ENCODE peak calls at places on chromosomes 5 and 9, in nine cellular contexts. One of them, this sample, is unnamed.

GRCh38 chr9:21789541-21790037 is 12.8 kb upstream of the MTAP start:
- DNase-seq in ovary: peak; percentile 57
- DNase-seq in aorta: no peak
- DNase-seq in mesendoderm: peak; percentile 88
- DNase-seq in IMR-90: peak; percentile 95
- DNase-seq in heart left ventricle: no peak
- DNase-seq in thoracic aorta: no peak
- DNase-seq in brain microvascular endothelial cell: peak; percentile 73
- DNase-seq in effector memory CD4-positive, alpha-beta T cell: peak; percentile 16
- DNase-seq in this sample: peak; percentile 87

GRCh38 chr9:98484218-98484617 is 224.5 kb downstream of the GABBR2 start:
- DNase-seq in ovary: no peak
- DNase-seq in aorta: peak; percentile 36
- DNase-seq in mesendoderm: peak; percentile 56
- DNase-seq in IMR-90: peak; percentile 54
- DNase-seq in heart left ventricle: no peak
- DNase-seq in thoracic aorta: no peak
- DNase-seq in brain microvascular endothelial cell: no peak
- DNase-seq in effector memory CD4-positive, alpha-beta T cell: no peak
- DNase-seq in this sample: no peak

GRCh38 chr9:78821126-78821822 is 524.3 kb downstream of the PSAT1 start:
- DNase-seq in ovary: no peak
- DNase-seq in aorta: no peak
- DNase-seq in mesendoderm: peak; percentile 62
- DNase-seq in IMR-90: peak; percentile 42
- DNase-seq in heart left ventricle: no peak
- DNase-seq in thoracic aorta: no peak
- DNase-seq in brain microvascular endothelial cell: peak; percentile 12
- DNase-seq in effector memory CD4-positive, alpha-beta T cell: no peak
- DNase-seq in this sample: peak; percentile 2

GRCh38 chr5:90747693-90748092 is 189.1 kb downstream of the ADGRV1 start:
- DNase-seq in ovary: no peak
- DNase-seq in aorta: no peak
- DNase-seq in mesendoderm: peak; percentile 75
- DNase-seq in IMR-90: no peak
- DNase-seq in heart left ventricle: no peak
- DNase-seq in thoracic aorta: no peak
- DNase-seq in brain microvascular endothelial cell: no peak
- DNase-seq in effector memory CD4-positive, alpha-beta T cell: no peak
- DNase-seq in this sample: no peak

GRCh38 chr5:42454216-42454995 is 31.2 kb downstream of the GHR start:
- DNase-seq in ovary: no peak
- DNase-seq in aorta: no peak
- DNase-seq in mesendoderm: no peak
- DNase-seq in IMR-90: no peak
- DNase-seq in heart left ventricle: peak; percentile 61
- DNase-seq in thoracic aorta: no peak
- DNase-seq in brain microvascular endothelial cell: no peak
- DNase-seq in effector memory CD4-positive, alpha-beta T cell: no peak
- DNase-seq in this sample: no peak

GRCh38 chr9:1837453-1838084 is 177.6 kb upstream of the SMARCA2 start:
- DNase-seq in ovary: no peak
- DNase-seq in aorta: no peak
- DNase-seq in mesendoderm: peak; percentile 84
- DNase-seq in IMR-90: peak; percentile 1
- DNase-seq in heart left ventricle: no peak
- DNase-seq in thoracic aorta: no peak
- DNase-seq in brain microvascular endothelial cell: no peak
- DNase-seq in effector memory CD4-positive, alpha-beta T cell: no peak
- DNase-seq in this sample: peak; percentile 22

GRCh38 chr5:158819840-158820620 is 279.7 kb downstream of the EBF1 start:
- DNase-seq in ovary: no peak
- DNase-seq in aorta: no peak
- DNase-seq in mesendoderm: no peak
- DNase-seq in IMR-90: peak; percentile 33
- DNase-seq in heart left ventricle: no peak
- DNase-seq in thoracic aorta: no peak
- DNase-seq in brain microvascular endothelial cell: peak; percentile 77
- DNase-seq in effector memory CD4-positive, alpha-beta T cell: no peak
- DNase-seq in this sample: no peak

GRCh38 chr5:137923856-137924255 is 34.6 kb downstream of the PKD2L2 start:
- DNase-seq in ovary: no peak
- DNase-seq in aorta: no peak
- DNase-seq in mesendoderm: peak; percentile 45
- DNase-seq in IMR-90: peak; percentile 48
- DNase-seq in heart left ventricle: no peak
- DNase-seq in thoracic aorta: no peak
- DNase-seq in brain microvascular endothelial cell: no peak
- DNase-seq in effector memory CD4-positive, alpha-beta T cell: no peak
- DNase-seq in this sample: no peak

GRCh38 chr5:17373406-17374110 is 124.5 kb upstream of the TAF11L2 start:
- DNase-seq in ovary: no peak
- DNase-seq in aorta: no peak
- DNase-seq in mesendoderm: no peak
- DNase-seq in IMR-90: no peak
- DNase-seq in heart left ventricle: no peak
- DNase-seq in thoracic aorta: no peak
- DNase-seq in brain microvascular endothelial cell: no peak
- DNase-seq in effector memory CD4-positive, alpha-beta T cell: no peak
- DNase-seq in this sample: no peak

GRCh38 chr5:127229185-127229889 is 61.3 kb upstream of the MEGF10 start:
- DNase-seq in ovary: peak; percentile 22
- DNase-seq in aorta: peak; percentile 82
- DNase-seq in mesendoderm: peak; percentile 57
- DNase-seq in IMR-90: peak; percentile 6
- DNase-seq in heart left ventricle: peak; percentile 81
- DNase-seq in thoracic aorta: peak; percentile 4
- DNase-seq in brain microvascular endothelial cell: no peak
- DNase-seq in effector memory CD4-positive, alpha-beta T cell: peak; percentile 3
- DNase-seq in this sample: peak; percentile 23

GRCh38 chr9:137021574-137021978 is 6.5 kb downstream of the ABCA2 start:
- DNase-seq in ovary: no peak
- DNase-seq in aorta: no peak
- DNase-seq in mesendoderm: no peak
- DNase-seq in IMR-90: no peak
- DNase-seq in heart left ventricle: no peak
- DNase-seq in thoracic aorta: no peak
- DNase-seq in brain microvascular endothelial cell: no peak
- DNase-seq in effector memory CD4-positive, alpha-beta T cell: no peak
- DNase-seq in this sample: no peak

GRCh38 chr5:36576721-36577120 is 29.7 kb upstream of the SLC1A3 start:
- DNase-seq in ovary: no peak
- DNase-seq in aorta: no peak
- DNase-seq in mesendoderm: no peak
- DNase-seq in IMR-90: no peak
- DNase-seq in heart left ventricle: no peak
- DNase-seq in thoracic aorta: no peak
- DNase-seq in brain microvascular endothelial cell: no peak
- DNase-seq in effector memory CD4-positive, alpha-beta T cell: no peak
- DNase-seq in this sample: no peak

GRCh38 chr9:121021294-121021693 is 28.8 kb downstream of the C5 start:
- DNase-seq in ovary: no peak
- DNase-seq in aorta: no peak
- DNase-seq in mesendoderm: no peak
- DNase-seq in IMR-90: no peak
- DNase-seq in heart left ventricle: no peak
- DNase-seq in thoracic aorta: no peak
- DNase-seq in brain microvascular endothelial cell: no peak
- DNase-seq in effector memory CD4-positive, alpha-beta T cell: no peak
- DNase-seq in this sample: no peak

GRCh38 chr5:105752801-105753200 is 1917.9 kb downstream of the EFNA5 start:
- DNase-seq in ovary: no peak
- DNase-seq in aorta: no peak
- DNase-seq in mesendoderm: no peak
- DNase-seq in IMR-90: peak; percentile 50
- DNase-seq in heart left ventricle: no peak
- DNase-seq in thoracic aorta: no peak
- DNase-seq in brain microvascular endothelial cell: peak; percentile 18
- DNase-seq in effector memory CD4-positive, alpha-beta T cell: no peak
- DNase-seq in this sample: no peak

GRCh38 chr5:168467755-168468280 is 18.5 kb upstream of the RARS1 start:
- DNase-seq in ovary: no peak
- DNase-seq in aorta: no peak
- DNase-seq in mesendoderm: no peak
- DNase-seq in IMR-90: no peak
- DNase-seq in heart left ventricle: no peak
- DNase-seq in thoracic aorta: no peak
- DNase-seq in brain microvascular endothelial cell: no peak
- DNase-seq in effector memory CD4-positive, alpha-beta T cell: no peak
- DNase-seq in this sample: no peak

GRCh38 chr5:133119233-133119711 is 67.5 kb downstream of the HSPA4 start:
- DNase-seq in ovary: no peak
- DNase-seq in aorta: no peak
- DNase-seq in mesendoderm: no peak
- DNase-seq in IMR-90: no peak
- DNase-seq in heart left ventricle: no peak
- DNase-seq in thoracic aorta: no peak
- DNase-seq in brain microvascular endothelial cell: no peak
- DNase-seq in effector memory CD4-positive, alpha-beta T cell: no peak
- DNase-seq in this sample: no peak

DNA sequence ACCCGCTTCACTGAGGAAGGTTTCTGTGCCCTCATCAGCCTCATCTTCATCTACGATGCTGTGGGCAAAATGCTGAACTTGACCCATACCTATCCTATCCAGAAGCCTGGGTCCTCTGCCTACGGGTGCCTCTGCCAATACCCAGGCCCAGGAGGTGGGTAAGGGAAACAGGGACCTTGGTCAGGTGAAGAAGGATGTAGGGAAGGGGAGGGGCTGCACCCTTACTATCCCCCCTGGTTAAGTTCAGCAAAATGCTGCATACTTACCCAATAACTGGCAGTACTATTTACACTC is 4.4 kb downstream of the SLC4A9 start:
- DNase-seq in ovary: no peak
- DNase-seq in aorta: no peak
- DNase-seq in mesendoderm: no peak
- DNase-seq in IMR-90: no peak
- DNase-seq in heart left ventricle: no peak
- DNase-seq in thoracic aorta: no peak
- DNase-seq in brain microvascular endothelial cell: no peak
- DNase-seq in effector memory CD4-positive, alpha-beta T cell: no peak
- DNase-seq in this sample: no peak
- H3K27me3 ChIP-seq in ovary: no peaks in the 10 kb centered on the region
- H3K27me3 ChIP-seq in aorta: no peaks in the 10 kb centered on the region
- H3K27me3 ChIP-seq in mesendoderm: no peaks in the 10 kb centered on the region
- H3K27me3 ChIP-seq in IMR-90: peaks cover 18% of the 10 kb centered on the region
- H3K27me3 ChIP-seq in heart left ventricle: no peaks in the 10 kb centered on the region
- H3K27me3 ChIP-seq in thoracic aorta: no peaks in the 10 kb centered on the region
- H3K27me3 ChIP-seq in brain microvascular endothelial cell: no peaks in the 10 kb centered on the region
- H3K27me3 ChIP-seq in effector memory CD4-positive, alpha-beta T cell: no peaks in the 10 kb centered on the region
- H3K27me3 ChIP-seq in this sample: no peaks in the 10 kb centered on the region

GRCh38 chr9:131439224-131439623 is 45.3 kb downstream of the PRRC2B start:
- DNase-seq in ovary: no peak
- DNase-seq in aorta: no peak
- DNase-seq in mesendoderm: no peak
- DNase-seq in IMR-90: no peak
- DNase-seq in heart left ventricle: no peak
- DNase-seq in thoracic aorta: no peak
- DNase-seq in brain microvascular endothelial cell: no peak
- DNase-seq in effector memory CD4-positive, alpha-beta T cell: no peak
- DNase-seq in this sample: no peak

GRCh38 chr9:131436865-131437271 is 43.0 kb downstream of the PRRC2B start:
- DNase-seq in ovary: no peak
- DNase-seq in aorta: no peak
- DNase-seq in mesendoderm: no peak
- DNase-seq in IMR-90: no peak
- DNase-seq in heart left ventricle: no peak
- DNase-seq in thoracic aorta: no peak
- DNase-seq in brain microvascular endothelial cell: no peak
- DNase-seq in effector memory CD4-positive, alpha-beta T cell: no peak
- DNase-seq in this sample: no peak

GRCh38 chr9:131441441-131441840 is 47.6 kb downstream of the PRRC2B start:
- DNase-seq in ovary: no peak
- DNase-seq in aorta: no peak
- DNase-seq in mesendoderm: no peak
- DNase-seq in IMR-90: no peak
- DNase-seq in heart left ventricle: no peak
- DNase-seq in thoracic aorta: no peak
- DNase-seq in brain microvascular endothelial cell: no peak
- DNase-seq in effector memory CD4-positive, alpha-beta T cell: no peak
- DNase-seq in this sample: no peak

GRCh38 chr9:131436386-131436785 is 42.5 kb downstream of the PRRC2B start:
- DNase-seq in ovary: no peak
- DNase-seq in aorta: peak; percentile 81
- DNase-seq in mesendoderm: no peak
- DNase-seq in IMR-90: no peak
- DNase-seq in heart left ventricle: peak; percentile 86
- DNase-seq in thoracic aorta: no peak
- DNase-seq in brain microvascular endothelial cell: peak; percentile 34
- DNase-seq in effector memory CD4-positive, alpha-beta T cell: no peak
- DNase-seq in this sample: no peak

GRCh38 chr9:131438190-131438589 is 44.3 kb downstream of the PRRC2B start:
- DNase-seq in ovary: no peak
- DNase-seq in aorta: no peak
- DNase-seq in mesendoderm: no peak
- DNase-seq in IMR-90: no peak
- DNase-seq in heart left ventricle: no peak
- DNase-seq in thoracic aorta: no peak
- DNase-seq in brain microvascular endothelial cell: no peak
- DNase-seq in effector memory CD4-positive, alpha-beta T cell: no peak
- DNase-seq in this sample: no peak
- H3K4me3 ChIP-seq in ovary: no peak overlapping the region
- H3K4me3 ChIP-seq in aorta: no peak overlapping the region
- H3K4me3 ChIP-seq in mesendoderm: no peak overlapping the region
- H3K4me3 ChIP-seq in IMR-90: no peak overlapping the region
- H3K4me3 ChIP-seq in heart left ventricle: no peak overlapping the region
- H3K4me3 ChIP-seq in thoracic aorta: no peak overlapping the region
- H3K4me3 ChIP-seq in brain microvascular endothelial cell: no peak overlapping the region
- H3K4me3 ChIP-seq in effector memory CD4-positive, alpha-beta T cell: no peak overlapping the region
- H3K4me3 ChIP-seq in this sample: no peak overlapping the region

DNA sequence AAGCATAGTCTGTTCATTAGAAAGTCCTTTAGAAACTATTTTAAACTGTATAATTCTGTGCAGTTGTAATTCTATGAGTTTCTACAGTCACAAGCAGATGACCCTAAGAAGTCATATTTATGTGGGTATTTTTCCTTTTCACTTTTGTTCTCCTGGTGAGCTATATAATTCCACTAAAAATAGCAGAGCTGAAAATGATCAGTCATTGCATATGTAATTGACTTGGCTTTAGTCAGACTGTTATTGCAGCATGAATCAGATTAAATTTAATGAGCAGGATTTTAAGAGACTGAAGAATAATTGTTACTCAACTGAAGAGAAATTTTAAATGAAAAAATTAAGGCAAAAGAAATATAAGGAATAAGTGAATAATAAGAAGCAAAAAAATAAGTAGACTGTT is 108.5 kb downstream of the MTREX start:
- DNase-seq in ovary: no peak
- DNase-seq in aorta: no peak
- DNase-seq in mesendoderm: no peak
- DNase-seq in IMR-90: peak; percentile 41
- DNase-seq in heart left ventricle: no peak
- DNase-seq in thoracic aorta: no peak
- DNase-seq in brain microvascular endothelial cell: no peak
- DNase-seq in effector memory CD4-positive, alpha-beta T cell: no peak
- DNase-seq in this sample: no peak
- H3K27ac ChIP-seq in ovary: no peak overlapping the region
- H3K27ac ChIP-seq in aorta: no peak overlapping the region
- H3K27ac ChIP-seq in mesendoderm: no peak overlapping the region
- H3K27ac ChIP-seq in IMR-90: no peak overlapping the region
- H3K27ac ChIP-seq in heart left ventricle: no peak overlapping the region
- H3K27ac ChIP-seq in thoracic aorta: no peak overlapping the region
- H3K27ac ChIP-seq in brain microvascular endothelial cell: no peak overlapping the region
- H3K27ac ChIP-seq in effector memory CD4-positive, alpha-beta T cell: no peak overlapping the region
- H3K27ac ChIP-seq in this sample: no peak overlapping the region

GRCh38 chr9:34572628-34573027 is 16.9 kb downstream of the CNTFR start:
- DNase-seq in ovary: no peak
- DNase-seq in aorta: no peak
- DNase-seq in mesendoderm: no peak
- DNase-seq in IMR-90: no peak
- DNase-seq in heart left ventricle: no peak
- DNase-seq in thoracic aorta: no peak
- DNase-seq in brain microvascular endothelial cell: no peak
- DNase-seq in effector memory CD4-positive, alpha-beta T cell: no peak
- DNase-seq in this sample: no peak
- H3K27me3 ChIP-seq in ovary: no peaks in the 10 kb centered on the region
- H3K27me3 ChIP-seq in aorta: no peaks in the 10 kb centered on the region
- H3K27me3 ChIP-seq in mesendoderm: no peaks in the 10 kb centered on the region
- H3K27me3 ChIP-seq in IMR-90: peaks cover 89% of the 10 kb centered on the region
- H3K27me3 ChIP-seq in heart left ventricle: peaks cover 2% of the 10 kb centered on the region
- H3K27me3 ChIP-seq in thoracic aorta: no peaks in the 10 kb centered on the region
- H3K27me3 ChIP-seq in brain microvascular endothelial cell: peaks cover 37% of the 10 kb centered on the region
- H3K27me3 ChIP-seq in effector memory CD4-positive, alpha-beta T cell: peaks cover 4% of the 10 kb centered on the region
- H3K27me3 ChIP-seq in this sample: peaks cover 7% of the 10 kb centered on the region

This sample was measured in CD4-positive, CD25-positive, alpha-beta regulatory T cell.